ENCODE peak calls at places on chromosome 22, in six cellular contexts. E is GM12878, G is neuronal stem cell, T is GM23248, V is K562, J is HepG2. D is an unnamed sample.

GRCh38 chr22:37282385-37282677 is at the start of gene CYTH4:
- DNase-seq in E (no peak), V (peak; percentile 38), J (no peak), G (no peak), T (no peak), D (peak; percentile 55)

GRCh38 chr22:36398602-36399472 is 11.1 kb upstream of the MYH9 start:
- DNase-seq in J (peak; percentile 51), E (no peak), T (peak; percentile 87), G (no peak), V (no peak), D (peak; percentile 76)

GRCh38 chr22:17655289-17655688 is 16.7 kb downstream of the BCL2L13 start:
- DNase-seq in T (no peak), V (no peak), E (no peak), J (no peak), G (no peak), D (no peak)

GRCh38 chr22:17974703-17975372 is 49.5 kb downstream of the MICAL3 start:
- DNase-seq in J (no peak), T (no peak), V (no peak), E (peak; percentile 62), G (no peak), D (no peak)

GRCh38 chr22:46169628-46170027 is 19.3 kb downstream of the PPARA start:
- DNase-seq in V (no peak), J (no peak), E (no peak), T (no peak), G (no peak), D (no peak)

GRCh38 chr22:33919591-33920501 is at the start of gene LARGE1:
- DNase-seq in J (peak; percentile 13), T (peak; percentile 81), G (peak; percentile 27), E (no peak), V (peak; percentile 3), D (peak; percentile 47)

GRCh38 chr22:35611200-35611890 is 5.8 kb downstream of the MB start:
- DNase-seq in G (no peak), T (no peak), V (no peak), J (no peak), E (no peak), D (no peak)

GRCh38 chr22:37337204-37337943 is 55.1 kb downstream of the CYTH4 start:
- DNase-seq in T (peak; percentile 67), J (no peak), G (no peak), V (no peak), E (no peak), D (no peak)

GRCh38 chr22:26072611-26073010 is 96.7 kb upstream of the SEZ6L start:
- DNase-seq in E (no peak), T (no peak), J (no peak), V (no peak), G (no peak), D (no peak)

GRCh38 chr22:46079861-46080821 is 70.2 kb upstream of the PPARA start:
- DNase-seq in G (no peak), J (no peak), T (peak; percentile 96), V (no peak), E (no peak), D (no peak)

GRCh38 chr22:19789828-19790227 is 29.2 kb downstream of the TBX1 start:
- DNase-seq in E (no peak), G (no peak), T (no peak), J (no peak), V (no peak), D (no peak)

GRCh38 chr22:41927813-41928212 is 1.2 kb upstream of the TNFRSF13C start:
- DNase-seq in J (no peak), E (no peak), G (no peak), V (no peak), T (no peak), D (no peak)

GRCh38 chr22:45562537-45563361 is 60.1 kb downstream of the FBLN1 start:
- DNase-seq in V (no peak), E (no peak), T (no peak), G (no peak), J (no peak), D (no peak)

GRCh38 chr22:46734830-46735453 is 3.1 kb downstream of the CERK start:
- DNase-seq in E (peak; percentile 56), V (no peak), J (no peak), T (no peak), G (no peak), D (peak; percentile 61)

GRCh38 chr22:19776433-19777031 is 16.0 kb downstream of the TBX1 start:
- DNase-seq in G (no peak), V (peak; percentile 90), J (no peak), E (no peak), T (peak; percentile 50), D (no peak)

GRCh38 chr22:28593299-28593698 is 86.3 kb downstream of the TTC28 start:
- DNase-seq in E (no peak), G (no peak), T (no peak), J (no peak), V (no peak), D (no peak)

GRCh38 chr22:19448076-19448607 is 631 bp upstream of the C22orf39 start:
- DNase-seq in J (peak; percentile 55), E (no peak), T (peak; percentile 88), V (peak; percentile 86), G (no peak), D (peak; percentile 52)

DNA sequence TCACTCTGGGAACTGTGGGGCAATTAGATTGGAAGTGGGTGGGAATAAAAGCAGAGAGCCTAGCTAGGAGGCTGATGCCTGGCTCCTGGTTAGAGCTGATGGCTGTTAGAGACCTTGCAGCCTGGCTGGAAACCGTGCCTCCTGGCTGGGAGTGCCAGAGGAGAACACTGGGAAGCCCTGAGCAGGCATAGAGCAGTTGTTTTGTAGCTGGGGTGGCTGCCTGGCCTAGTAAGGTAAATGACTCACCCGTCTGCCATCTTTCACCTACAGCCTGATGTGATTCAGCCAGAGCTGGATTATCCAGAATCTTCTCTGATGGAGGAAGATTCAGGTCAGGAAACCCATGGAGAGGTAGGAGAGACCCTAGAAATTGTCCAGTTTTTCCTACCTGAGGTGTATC is 6.1 kb downstream of the UQCR10 start:
- DNase-seq in E (no peak), J (no peak), T (peak; percentile 69), G (no peak), V (no peak), D (no peak)
- H3K27me3 ChIP-seq in E (no peaks in the 10 kb centered on the region), J (no peaks in the 10 kb centered on the region), T (no peaks in the 10 kb centered on the region), G (no peaks in the 10 kb centered on the region), V (no peaks in the 10 kb centered on the region), D (no peaks in the 10 kb centered on the region)

GRCh38 chr22:31039393-31039792 is 41.7 kb upstream of the SMTN start:
- DNase-seq in V (no peak), T (peak; percentile 87), G (no peak), E (no peak), J (peak; percentile 41), D (no peak)
- H3K9ac ChIP-seq in V (no peak overlapping the region), T (peak overlapping the region; percentile 8), G (no peak overlapping the region), E (no peak overlapping the region), J (no peak overlapping the region), D (no peak overlapping the region)

DNA sequence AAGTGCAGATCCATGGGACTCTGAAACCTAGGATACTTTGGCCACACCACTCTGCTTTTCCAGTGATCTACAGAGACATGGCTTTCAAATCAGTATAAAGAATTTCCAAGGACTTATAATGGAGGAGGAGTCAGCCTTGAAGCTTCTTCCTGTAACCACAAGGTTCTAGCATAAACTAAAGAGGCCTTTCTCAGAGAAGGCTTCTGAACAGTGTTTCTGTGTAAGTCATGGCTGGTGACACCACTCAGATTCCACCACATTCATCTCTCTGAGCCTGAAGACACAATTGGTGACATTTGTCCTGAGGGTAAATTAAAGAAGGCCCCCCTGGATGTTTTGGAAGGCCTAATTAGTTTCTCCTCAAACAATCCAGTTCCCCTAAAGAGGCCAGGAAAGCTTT is 29.0 kb upstream of the ADORA2A start:
- DNase-seq in J (no peak), G (no peak), V (no peak), E (no peak), T (no peak), D (no peak)
- H3K4me3 ChIP-seq in J (no peak overlapping the region), G (no peak overlapping the region), V (no peak overlapping the region), E (no peak overlapping the region), T (no peak overlapping the region), D (no peak overlapping the region)

DNA sequence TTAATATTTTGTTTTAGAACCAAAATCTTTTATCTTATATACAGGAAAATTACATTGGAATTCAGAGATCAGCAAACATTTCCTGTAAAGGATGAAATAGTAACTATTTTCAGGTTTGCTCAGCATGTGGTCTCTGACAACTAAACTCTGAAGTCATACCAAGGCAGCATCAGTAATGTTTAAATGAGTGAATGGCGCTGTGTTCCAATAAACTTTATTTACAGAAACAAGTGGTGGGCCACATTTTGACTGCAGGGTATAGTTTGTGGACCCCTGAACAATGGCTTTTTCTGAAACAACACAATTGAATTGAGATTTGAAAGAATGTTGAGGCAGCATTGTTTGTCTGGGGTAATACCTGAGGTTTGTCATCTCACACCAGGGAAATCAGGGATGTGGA is 113.6 kb upstream of the VPREB1 start:
- DNase-seq in V (no peak), G (no peak), T (no peak), E (no peak), J (no peak), D (no peak)
- H3K27me3 ChIP-seq in V (peaks cover 55% of the 10 kb centered on the region), G (peaks cover 18% of the 10 kb centered on the region), T (peaks cover 45% of the 10 kb centered on the region), E (no peaks in the 10 kb centered on the region), J (peaks cover 16% of the 10 kb centered on the region), D (no peaks in the 10 kb centered on the region)

GRCh38 chr22:43187171-43188099 is 501 bp upstream of the TTLL12 start:
- DNase-seq in G (peak; percentile 93), T (peak; percentile 95), J (peak; percentile 87), E (peak; percentile 88), V (peak; percentile 93), D (peak; percentile 98)
- H3K9ac ChIP-seq in G (no peak overlapping the region), T (peak overlapping the region; percentile 81), J (peak overlapping the region; percentile 69), E (peak overlapping the region; percentile 66), V (peak overlapping the region; percentile 76), D (peak overlapping the region; percentile 51)

GRCh38 chr22:50325444-50326224 is 1.2 kb downstream of the DENND6B start:
- DNase-seq in J (no peak), G (no peak), T (no peak), V (peak; percentile 4), E (no peak), D (no peak)
- H3K4me3 ChIP-seq in J (peak overlapping the region; percentile 83), G (peak overlapping the region; percentile 3), T (peak overlapping the region; percentile 81), V (no peak overlapping the region), E (no peak overlapping the region), D (no peak overlapping the region)

GRCh38 chr22:39281126-39281525 is 36.3 kb upstream of the PDGFB start:
- DNase-seq in G (no peak), E (no peak), T (no peak), J (no peak), V (no peak), D (no peak)
- H3K27me3 ChIP-seq in G (no peaks in the 10 kb centered on the region), E (no peaks in the 10 kb centered on the region), T (no peaks in the 10 kb centered on the region), J (peaks cover 24% of the 10 kb centered on the region), V (no peaks in the 10 kb centered on the region), D (no peaks in the 10 kb centered on the region)

D was measured in colonic mucosa.